ENCODE peak calls at places on chromosome 17, in six cellular contexts. One of them, this sample, is unnamed.

GRCh38 chr17:65020284-65020683 is 36.3 kb downstream of the GNA13 start:
- DNase-seq in HCT116: no peak
- DNase-seq in BJ: peak
- DNase-seq in progenitor cell of endocrine pancreas: no peak
- DNase-seq in activated CD8-positive, alpha-beta memory T cell treated with anti-CD3 and anti-CD28 coated beads for 4 hours: no peak
- DNase-seq in lower leg skin: no peak
- DNase-seq in this sample: no peak

GRCh38 chr17:14297161-14297851 is 3.6 kb upstream of the HS3ST3B1 start:
- DNase-seq in HCT116: no peak
- DNase-seq in BJ: no peak
- DNase-seq in progenitor cell of endocrine pancreas: peak
- DNase-seq in activated CD8-positive, alpha-beta memory T cell treated with anti-CD3 and anti-CD28 coated beads for 4 hours: no peak
- DNase-seq in lower leg skin: no peak
- DNase-seq in this sample: peak

GRCh38 chr17:72373910-72374741 is 253.3 kb downstream of the SOX9 start:
- DNase-seq in HCT116: no peak
- DNase-seq in BJ: no peak
- DNase-seq in progenitor cell of endocrine pancreas: no peak
- DNase-seq in activated CD8-positive, alpha-beta memory T cell treated with anti-CD3 and anti-CD28 coated beads for 4 hours: no peak
- DNase-seq in lower leg skin: no peak
- DNase-seq in this sample: peak

GRCh38 chr17:7548585-7549400 is at the start of gene TNFSF12:
- DNase-seq in HCT116: no peak
- DNase-seq in BJ: no peak
- DNase-seq in progenitor cell of endocrine pancreas: no peak
- DNase-seq in activated CD8-positive, alpha-beta memory T cell treated with anti-CD3 and anti-CD28 coated beads for 4 hours: peak
- DNase-seq in lower leg skin: peak
- DNase-seq in this sample: no peak

GRCh38 chr17:77316651-77317050 is 175.9 kb downstream of the SEC14L1 start:
- DNase-seq in HCT116: no peak
- DNase-seq in BJ: no peak
- DNase-seq in progenitor cell of endocrine pancreas: no peak
- DNase-seq in activated CD8-positive, alpha-beta memory T cell treated with anti-CD3 and anti-CD28 coated beads for 4 hours: no peak
- DNase-seq in lower leg skin: no peak
- DNase-seq in this sample: no peak

GRCh38 chr17:36779550-36779949 is 157.7 kb upstream of the LHX1 start:
- DNase-seq in HCT116: no peak
- DNase-seq in BJ: no peak
- DNase-seq in progenitor cell of endocrine pancreas: no peak
- DNase-seq in activated CD8-positive, alpha-beta memory T cell treated with anti-CD3 and anti-CD28 coated beads for 4 hours: no peak
- DNase-seq in lower leg skin: no peak
- DNase-seq in this sample: no peak

GRCh38 chr17:18227635-18228034 is 2.2 kb downstream of the LLGL1 start:
- DNase-seq in HCT116: no peak
- DNase-seq in BJ: no peak
- DNase-seq in progenitor cell of endocrine pancreas: no peak
- DNase-seq in activated CD8-positive, alpha-beta memory T cell treated with anti-CD3 and anti-CD28 coated beads for 4 hours: no peak
- DNase-seq in lower leg skin: no peak
- DNase-seq in this sample: no peak

GRCh38 chr17:3528604-3529511 is 28.8 kb downstream of the TRPV3 start:
- DNase-seq in HCT116: no peak
- DNase-seq in BJ: no peak
- DNase-seq in progenitor cell of endocrine pancreas: no peak
- DNase-seq in activated CD8-positive, alpha-beta memory T cell treated with anti-CD3 and anti-CD28 coated beads for 4 hours: no peak
- DNase-seq in lower leg skin: no peak
- DNase-seq in this sample: no peak

GRCh38 chr17:51507444-51507843 is 247.1 kb downstream of the UTP18 start:
- DNase-seq in HCT116: no peak
- DNase-seq in BJ: no peak
- DNase-seq in progenitor cell of endocrine pancreas: no peak
- DNase-seq in activated CD8-positive, alpha-beta memory T cell treated with anti-CD3 and anti-CD28 coated beads for 4 hours: no peak
- DNase-seq in lower leg skin: no peak
- DNase-seq in this sample: no peak

This sample was measured in NCI-H526.